ENCODE peak calls at places on chromosomes 6 and 20, in four cellular contexts. X, B, U and Y are unnamed samples. For H3K4me1, the result is how much of the 10 kb centered on the place peaks cover.

GRCh38 chr6:112468359-112468758 is 121.2 kb downstream of the RFPL4B start:
- DNase-seq in X (no peak), B (no peak), U (no peak), Y (peak)

GRCh38 chr20:63737940-63738686 is 1.5 kb upstream of the SLC2A4RG start:
- DNase-seq in X (peak), B (peak), U (no peak), Y (peak)

GRCh38 chr6:126539022-126539421 is 199.1 kb downstream of the CENPW start:
- DNase-seq in X (no peak), B (no peak), U (no peak), Y (no peak)

GRCh38 chr20:63537525-63538203 is 488 bp upstream of the PTK6 start:
- DNase-seq in X (peak), B (peak), U (peak), Y (peak)

GRCh38 chr20:21554376-21554890 is 40.6 kb upstream of the NKX2-2 start:
- DNase-seq in X (no peak), B (no peak), U (no peak), Y (no peak)

GRCh38 chr6:225121-225721 is 67.1 kb upstream of the DUSP22 start:
- DNase-seq in X (no peak), B (no peak), U (no peak), Y (no peak)

GRCh38 chr6:98839788-98840361 is 5.5 kb downstream of the POU3F2 start:
- DNase-seq in X (no peak), B (no peak), U (no peak), Y (peak)

GRCh38 chr6:134850906-134851305 is 99.0 kb downstream of the ALDH8A1 start:
- DNase-seq in X (no peak), B (no peak), U (peak), Y (no peak)

GRCh38 chr6:9095671-9096260 is 660.4 kb upstream of the SLC35B3 start:
- DNase-seq in X (no peak), B (no peak), U (no peak), Y (no peak)

GRCh38 chr6:2952557-2953095 is 18.7 kb downstream of the SERPINB6 start:
- DNase-seq in X (peak), B (peak), U (no peak), Y (peak)

GRCh38 chr6:66556936-66557335 is 849.9 kb upstream of the EYS start:
- DNase-seq in X (no peak), B (no peak), U (no peak), Y (no peak)

GRCh38 chr6:154578004-154578559 is 67.6 kb upstream of the CNKSR3 start:
- DNase-seq in X (no peak), B (no peak), U (no peak), Y (no peak)

GRCh38 chr20:35088231-35088794 is 4.3 kb downstream of the TRPC4AP start:
- DNase-seq in X (no peak), B (no peak), U (no peak), Y (no peak)

GRCh38 chr20:35079472-35080347 is 12.9 kb downstream of the TRPC4AP start:
- DNase-seq in X (no peak), B (no peak), U (no peak), Y (no peak)

GRCh38 chr20:35087355-35087754 is 5.3 kb downstream of the TRPC4AP start:
- DNase-seq in X (no peak), B (no peak), U (no peak), Y (no peak)

GRCh38 chr20:35085477-35086225 is 7.0 kb downstream of the TRPC4AP start:
- DNase-seq in X (no peak), B (no peak), U (no peak), Y (no peak)

GRCh38 chr20:35084998-35085397 is 7.6 kb downstream of the TRPC4AP start:
- DNase-seq in X (no peak), B (no peak), U (no peak), Y (no peak)
- H3K4me1 ChIP-seq in X (under half), B (under half), U (under half), Y (under half)

DNA sequence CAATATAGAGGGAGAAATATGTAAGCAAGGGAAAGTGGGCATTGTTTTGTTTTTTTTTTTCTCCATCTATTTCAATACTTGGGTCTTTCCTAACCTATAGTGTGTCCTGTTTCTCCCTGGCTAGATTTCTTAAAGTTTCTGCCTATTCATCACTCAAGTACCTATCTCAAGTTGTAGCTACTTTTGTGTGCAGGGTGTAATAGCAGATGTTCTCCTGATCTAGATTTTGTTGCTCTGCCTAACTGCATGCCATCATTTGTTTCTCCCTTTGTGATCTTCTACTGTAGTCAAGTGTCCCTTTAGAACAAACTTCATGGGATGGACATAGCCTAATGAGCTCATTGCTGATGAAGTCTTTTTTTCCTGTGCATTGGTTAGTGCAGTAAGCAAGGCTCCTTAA is 45.8 kb downstream of the TOP1 start:
- DNase-seq in X (no peak), B (no peak), U (no peak), Y (no peak)
- H3K4me1 ChIP-seq in X (under half), B (under half), U (under half), Y (under half)

DNA sequence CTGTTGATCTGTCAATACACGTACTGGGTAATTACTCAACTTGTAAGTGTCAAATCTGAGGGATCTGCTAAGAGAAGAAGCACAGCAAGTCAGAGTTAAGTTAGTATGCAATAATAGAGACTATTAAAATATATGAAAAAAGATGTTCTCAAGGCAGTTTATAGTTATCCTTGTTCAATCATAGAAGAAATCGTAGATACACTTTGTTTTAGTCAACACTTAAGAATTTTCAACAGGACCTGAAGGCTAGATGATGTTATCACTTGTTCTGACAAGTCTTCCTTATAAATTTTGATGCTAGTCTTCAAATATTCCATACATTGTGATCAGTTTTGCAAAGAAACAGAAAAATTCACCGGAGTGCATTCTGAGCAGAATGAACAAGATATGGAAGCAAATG is 91.1 kb upstream of the KCNQ5 start:
- DNase-seq in X (no peak), B (no peak), U (no peak), Y (no peak)
- H3K4me1 ChIP-seq in X (under half), B (under half), U (under half), Y (under half)

GRCh38 chr20:53337419-53338101 is 256.1 kb downstream of the ZNF217 start:
- DNase-seq in X (no peak), B (no peak), U (no peak), Y (peak)
- H3K4me1 ChIP-seq in X (under half), B (under half), U (under half), Y (under half)

DNA sequence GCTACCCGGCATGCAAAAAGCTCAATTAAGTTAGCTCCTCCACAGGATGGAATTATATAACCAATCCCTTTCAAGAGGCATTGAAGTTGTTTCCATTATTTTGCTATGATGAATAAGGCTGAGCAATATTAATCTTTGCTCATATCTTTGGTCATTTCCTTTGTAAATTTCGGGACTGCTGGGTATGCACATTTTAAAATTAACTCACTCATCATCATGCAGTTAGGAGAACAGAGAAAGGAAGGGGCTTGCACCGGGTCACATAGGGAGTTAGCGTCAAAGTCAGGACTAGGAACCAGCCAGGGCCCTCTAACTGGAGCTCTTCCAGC is 430 bp upstream of the FAM110A start:
- DNase-seq in X (no peak), B (no peak), U (no peak), Y (no peak)
- H3K4me1 ChIP-seq in X (under half), B (under half), U (under half), Y (under half)

GRCh38 chr6:41719796-41720620 is 15.4 kb downstream of the TFEB start:
- DNase-seq in X (no peak), B (no peak), U (no peak), Y (no peak)

GRCh38 chr6:41720783-41721182 is 14.6 kb downstream of the TFEB start:
- DNase-seq in X (no peak), B (no peak), U (no peak), Y (no peak)

GRCh38 chr6:41723178-41723935 is 12.1 kb downstream of the TFEB start:
- DNase-seq in X (peak), B (no peak), U (no peak), Y (peak)

GRCh38 chr6:41718828-41719227 is 16.6 kb downstream of the TFEB start:
- DNase-seq in X (no peak), B (no peak), U (no peak), Y (no peak)

DNA sequence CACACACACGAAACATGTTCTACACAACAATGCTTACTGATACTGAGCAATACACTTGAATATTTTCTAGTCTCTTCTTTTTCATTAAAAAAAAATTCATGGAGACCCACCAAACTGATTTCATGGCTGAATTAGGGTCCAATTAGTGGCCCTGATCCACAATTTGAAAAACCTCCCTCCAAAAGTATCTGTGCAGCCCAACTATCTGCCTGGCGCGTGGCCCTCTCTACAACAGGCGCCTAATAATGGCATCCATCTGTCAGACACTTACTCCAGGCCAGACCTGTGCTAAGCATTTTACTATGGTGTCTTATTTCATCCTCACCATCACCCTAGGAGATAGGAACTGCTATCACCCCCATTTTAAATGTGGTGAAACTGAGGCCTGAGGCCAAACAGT is 14.0 kb downstream of the TFEB start:
- DNase-seq in X (no peak), B (no peak), U (no peak), Y (no peak)
- H3K4me1 ChIP-seq in X (under half), B (under half), U (under half), Y (under half)